ENCODE peak calls at places on chromosomes 5 and 9, in eight cellular contexts. N, H, O, Z, Y, A, B and I are unnamed samples.

GRCh38 chr9:84361645-84362044 is 21.1 kb upstream of the SLC28A3 start:
- DNase-seq in A (no peak), H (no peak), O (no peak), Y (no peak), N (no peak), B (no peak), Z (no peak), I (no peak)

GRCh38 chr5:81035522-81035921 is 75.4 kb downstream of the RASGRF2 start:
- DNase-seq in N (no peak), Y (no peak), B (no peak), H (no peak), A (no peak), O (no peak), Z (no peak), I (no peak)

GRCh38 chr5:67198917-67199316 is 2.3 kb upstream of the CD180 start:
- DNase-seq in Z (no peak), O (no peak), Y (no peak), H (no peak), B (no peak), A (no peak), N (no peak), I (no peak)

GRCh38 chr5:36442352-36442751 is 140.7 kb upstream of the RANBP3L start:
- DNase-seq in N (no peak), Y (no peak), H (no peak), Z (peak), O (peak), A (no peak), B (no peak), I (no peak)

GRCh38 chr9:96139592-96140251 is 162.3 kb downstream of the HSD17B3 start:
- DNase-seq in Z (peak), O (peak), H (no peak), N (peak), B (peak), A (no peak), Y (peak), I (no peak)

GRCh38 chr5:42949348-42950090 is 90.6 kb downstream of the ANXA2R start:
- DNase-seq in N (peak), A (no peak), B (peak), O (no peak), Z (peak), H (no peak), Y (peak), I (no peak)

GRCh38 chr5:96781031-96781733 is 26.6 kb downstream of the ERAP1 start:
- DNase-seq in O (peak), H (no peak), B (peak), Y (peak), N (peak), Z (peak), A (peak), I (no peak)

GRCh38 chr5:53430618-53431252 is 49.7 kb upstream of the FST start:
- DNase-seq in Z (peak), Y (peak), N (peak), B (peak), O (peak), H (no peak), A (peak), I (no peak)

GRCh38 chr9:17246770-17247169 is 111.9 kb downstream of the CNTLN start:
- DNase-seq in Z (no peak), A (no peak), Y (no peak), H (no peak), B (no peak), O (no peak), N (no peak), I (no peak)

GRCh38 chr5:103466494-103466893 is 96.1 kb downstream of the NUDT12 start:
- DNase-seq in B (peak), Y (peak), A (no peak), H (no peak), O (peak), Z (peak), N (peak), I (no peak)

GRCh38 chr9:121566401-121567141 is 66.9 kb upstream of the GGTA1 start:
- DNase-seq in Z (no peak), A (no peak), H (no peak), B (peak), N (peak), O (peak), Y (peak), I (no peak)

GRCh38 chr9:12935714-12936113 is 160.9 kb downstream of the LURAP1L start:
- DNase-seq in H (no peak), Y (peak), Z (no peak), A (no peak), N (peak), O (peak), B (peak), I (no peak)

GRCh38 chr5:141934099-141934844 is 10.6 kb downstream of the DELE1 start:
- DNase-seq in Z (no peak), B (no peak), H (no peak), A (no peak), N (no peak), O (no peak), Y (peak), I (no peak)

GRCh38 chr5:7325975-7326911 is 69.7 kb upstream of the ADCY2 start:
- DNase-seq in B (no peak), N (peak), Z (no peak), Y (no peak), A (no peak), H (no peak), O (no peak), I (no peak)

GRCh38 chr9:126650830-126651341 is 37.2 kb downstream of the LMX1B start:
- DNase-seq in Z (no peak), B (no peak), A (no peak), N (no peak), O (no peak), Y (no peak), H (no peak), I (no peak)

GRCh38 chr5:55027589-55027988 is 3.5 kb downstream of the GZMK start:
- DNase-seq in Y (no peak), Z (no peak), N (no peak), B (no peak), O (no peak), H (no peak), A (no peak), I (peak)

GRCh38 chr5:80921026-80921425 is 39.1 kb upstream of the RASGRF2 start:
- DNase-seq in A (no peak), B (no peak), Z (no peak), H (no peak), Y (no peak), O (peak), N (no peak), I (no peak)

GRCh38 chr9:83976372-83976771 is 3.6 kb downstream of the HNRNPK start:
- DNase-seq in N (no peak), Z (no peak), A (no peak), H (no peak), O (no peak), B (no peak), Y (no peak), I (no peak)

GRCh38 chr9:116467740-116468351 is 219.3 kb upstream of the TRIM32 start:
- DNase-seq in Z (no peak), N (no peak), Y (no peak), O (no peak), A (no peak), H (no peak), B (no peak), I (no peak)

GRCh38 chr5:130546216-130546615 is 618.8 kb downstream of the HINT1 start:
- DNase-seq in O (peak), A (no peak), Y (no peak), N (no peak), H (no peak), B (no peak), Z (no peak), I (no peak)

GRCh38 chr9:81981881-81982280 is 6.7 kb upstream of the SPATA31D1 start:
- DNase-seq in O (no peak), N (no peak), B (no peak), H (no peak), A (no peak), Y (no peak), Z (no peak), I (no peak)

GRCh38 chr5:54309751-54310432 is 481 bp downstream of the ARL15 start:
- DNase-seq in N (peak), Y (peak), A (no peak), Z (peak), O (peak), H (peak), B (peak), I (peak)

GRCh38 chr9:120925535-120926396 is 830 bp downstream of the TRAF1 start:
- DNase-seq in H (no peak), Y (peak), B (peak), N (peak), O (peak), Z (peak), A (no peak), I (no peak)

GRCh38 chr5:33237471-33237870 is 203.3 kb upstream of the TARS1 start:
- DNase-seq in A (no peak), B (no peak), H (no peak), N (no peak), Z (no peak), Y (no peak), O (peak), I (no peak)

DNA sequence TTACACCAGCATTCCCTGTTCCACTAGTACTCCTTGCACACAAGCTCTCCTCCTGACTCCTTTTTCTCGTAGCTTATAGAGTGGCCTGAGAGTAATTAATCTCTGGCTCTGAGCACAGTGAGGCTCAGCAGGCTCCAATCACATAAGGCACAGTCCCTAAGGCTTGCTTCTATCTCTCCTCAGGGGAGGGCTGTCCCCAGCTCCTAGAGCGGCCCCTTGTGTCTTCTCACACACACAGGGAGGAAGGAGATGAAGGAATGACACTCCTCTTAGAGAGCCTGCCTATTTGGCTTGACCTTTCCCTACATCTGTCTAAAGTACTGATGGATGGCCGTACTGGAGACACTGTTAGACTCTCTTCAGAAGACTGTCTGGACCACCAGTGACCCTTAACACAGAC is 13.0 kb downstream of the TAS2R1 start:
- DNase-seq in B (no peak), N (no peak), H (no peak), Y (no peak), O (no peak), Z (no peak), A (no peak), I (no peak)
- H3K4me2 ChIP-seq in B (no peak), N (no peak), H (no peak), Y (no peak), O (no peak), Z (no peak), A (no peak), I (no peak)

DNA sequence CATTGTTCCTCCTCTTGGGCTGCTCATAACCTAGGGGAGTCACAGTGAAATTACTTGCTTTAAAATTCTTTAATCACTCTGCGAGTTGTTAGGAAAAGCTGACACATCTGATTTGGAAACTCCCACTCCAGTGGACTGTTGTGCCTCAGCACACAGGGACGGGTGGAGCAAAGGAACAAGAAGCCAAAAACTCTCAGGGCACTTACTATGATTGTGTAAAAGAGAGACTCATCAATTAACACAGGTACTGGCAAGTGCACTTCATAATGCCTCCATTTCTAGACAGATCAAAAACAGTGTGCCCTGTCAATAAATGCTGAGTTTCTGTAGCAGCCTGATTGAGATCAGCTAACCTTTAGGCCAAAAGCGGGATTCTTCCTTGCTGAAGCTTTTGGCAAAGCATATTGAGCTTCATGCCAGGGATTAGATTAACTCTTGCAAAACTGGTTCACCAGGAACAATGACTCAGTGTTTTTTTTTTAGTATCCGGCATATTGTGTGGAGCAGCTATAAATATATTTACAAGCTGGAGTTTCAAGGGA is 55.9 kb downstream of the TMC1 start:
- DNase-seq in B (peak), H (no peak), N (peak), Z (peak), A (peak), Y (peak), O (peak), I (no peak)
- H3K4me3 ChIP-seq in B (peak), H (no peak), N (peak), Z (no peak), A (peak), Y (no peak), O (no peak), I (no peak)

GRCh38 chr9:115164511-115164974 is 46.6 kb upstream of the TNC start:
- DNase-seq in A (peak), Z (no peak), O (peak), N (peak), B (no peak), H (no peak), Y (peak), I (peak)
- H3K4me2 ChIP-seq in A (peak), Z (peak), O (no peak), N (peak), B (no peak), H (no peak), Y (no peak), I (peak)

GRCh38 chr9:77180056-77180455 is 2.7 kb downstream of the VPS13A start:
- DNase-seq in H (no peak), B (no peak), Z (no peak), N (no peak), O (no peak), A (no peak), Y (peak), I (no peak)
- H3K4me3 ChIP-seq in H (no peak), B (no peak), Z (no peak), N (no peak), O (no peak), A (no peak), Y (no peak), I (no peak)

GRCh38 chr9:130215341-130216119 is 43.3 kb downstream of the NCS1 start:
- DNase-seq in H (no peak), Z (no peak), A (no peak), O (peak), Y (peak), B (no peak), N (peak), I (no peak)

GRCh38 chr9:130213898-130214761 is 41.9 kb downstream of the NCS1 start:
- DNase-seq in H (peak), Z (no peak), A (no peak), Y (peak), O (no peak), B (no peak), N (no peak), I (no peak)

GRCh38 chr9:130214921-130215320 is 42.7 kb downstream of the NCS1 start:
- DNase-seq in A (no peak), O (no peak), H (no peak), N (no peak), B (no peak), Z (no peak), Y (no peak), I (no peak)

GRCh38 chr9:130211548-130212226 is 39.5 kb downstream of the NCS1 start:
- DNase-seq in Z (no peak), B (no peak), A (no peak), H (no peak), Y (no peak), O (no peak), N (no peak), I (no peak)

DNA sequence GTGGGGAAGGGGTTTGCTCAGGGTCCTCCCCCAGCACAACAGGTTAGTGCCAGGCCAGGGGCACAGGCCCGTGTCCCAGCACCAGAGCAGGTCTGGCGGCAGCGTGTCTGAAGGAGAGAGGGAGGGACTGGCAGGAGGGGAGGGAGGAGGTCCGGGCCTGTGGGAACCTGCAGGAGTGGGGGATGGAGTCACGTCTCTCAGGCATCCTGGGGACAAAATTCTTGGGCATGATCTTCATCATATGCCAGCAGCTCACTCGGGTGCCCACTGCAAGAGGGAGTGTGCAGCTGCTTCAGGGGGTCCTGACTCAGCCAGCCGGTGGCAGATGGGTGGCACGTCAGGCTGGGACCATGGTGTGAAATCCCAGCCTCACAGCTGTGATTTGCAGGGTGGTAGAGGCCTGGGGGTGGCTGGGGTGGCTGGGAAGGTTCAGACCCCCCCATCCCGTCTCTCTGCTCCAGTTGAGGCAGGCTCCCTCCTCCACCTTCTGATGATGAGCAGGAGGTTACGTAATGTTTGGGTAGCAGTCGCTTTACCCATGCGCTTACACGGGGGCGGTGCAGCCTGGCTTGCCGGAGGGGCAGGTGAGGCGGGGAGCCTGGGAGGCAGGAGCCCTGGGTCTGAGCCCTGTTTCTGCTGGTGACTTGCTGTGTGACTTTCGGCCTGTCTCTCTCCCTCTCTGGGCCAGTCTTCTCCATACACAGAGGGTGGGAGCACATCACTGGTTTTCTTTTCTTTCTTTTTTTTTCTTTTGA is 40.5 kb downstream of the NCS1 start:
- DNase-seq in O (peak), Z (no peak), B (no peak), H (no peak), A (no peak), N (no peak), Y (no peak), I (no peak)
- H3K4me2 ChIP-seq in O (peak), Z (no peak), B (no peak), H (no peak), A (no peak), N (no peak), Y (no peak), I (no peak)

GRCh38 chr5:98458004-98458403 is 315.5 kb upstream of the RGMB start:
- DNase-seq in Z (no peak), N (peak), A (no peak), O (no peak), Y (peak), H (no peak), B (no peak), I (no peak)

GRCh38 chr5:98454407-98454806 is 319.1 kb upstream of the RGMB start:
- DNase-seq in N (peak), Z (no peak), H (no peak), O (peak), Y (peak), A (no peak), B (no peak), I (no peak)

GRCh38 chr5:98453309-98453708 is 320.2 kb upstream of the RGMB start:
- DNase-seq in H (no peak), N (no peak), O (no peak), A (no peak), Y (no peak), B (no peak), Z (no peak), I (no peak)

GRCh38 chr5:98455660-98456059 is 317.8 kb upstream of the RGMB start:
- DNase-seq in Z (no peak), A (no peak), H (no peak), O (no peak), Y (peak), N (peak), B (no peak), I (no peak)

DNA sequence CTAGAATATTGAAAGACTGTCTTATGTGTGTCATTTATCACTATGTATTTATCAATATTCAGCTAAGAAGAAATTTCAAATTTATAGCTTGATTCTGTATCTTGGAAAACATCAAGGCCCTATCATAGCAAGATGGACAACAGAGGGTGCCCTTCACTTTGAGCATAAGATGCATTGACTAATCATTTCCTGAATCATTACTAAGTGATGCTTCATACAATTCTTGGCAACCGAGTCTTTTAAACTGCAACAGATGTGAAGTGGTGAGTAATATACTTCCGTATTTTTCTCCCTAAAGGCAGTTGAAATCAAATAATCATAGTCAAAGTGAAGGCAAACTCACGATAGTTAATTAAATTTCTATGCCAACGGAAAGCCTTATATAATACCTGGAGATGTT is 318.6 kb upstream of the RGMB start:
- DNase-seq in N (peak), A (peak), O (peak), H (no peak), Y (peak), B (peak), Z (peak), I (no peak)
- H3K4me3 ChIP-seq in N (peak), A (no peak), O (no peak), H (no peak), Y (peak), B (peak), Z (no peak), I (no peak)

GRCh38 chr5:88143693-88144218 is 124.9 kb downstream of the TMEM161B start:
- DNase-seq in Y (no peak), Z (no peak), A (no peak), B (no peak), H (peak), O (no peak), N (no peak), I (no peak)
- H3K4me2 ChIP-seq in Y (peak), Z (no peak), A (no peak), B (no peak), H (no peak), O (no peak), N (peak), I (no peak)